ENCODE peak calls at places on chromosomes 1 and 21, in seven cellular contexts. D is keratinocyte, Q is fibroblast of lung, L is GM23248, V is PC-3, K is neural progenitor cell, Y is MM.1S. O is an unnamed sample.

GRCh38 chr1:43582162-43582566 is 51.5 kb downstream of the PTPRF start:
- DNase-seq in D (peak), Q (peak), L (peak), V (peak), K (peak), Y (no peak), O (no peak)

GRCh38 chr1:220249522-220249921 is 22.7 kb downstream of the RAB3GAP2 start:
- DNase-seq in D (no peak), Q (no peak), L (no peak), V (no peak), K (no peak), Y (no peak), O (no peak)

GRCh38 chr1:158037876-158038359 is 44.5 kb downstream of the KIRREL1 start:
- DNase-seq in D (no peak), Q (peak), L (peak), V (peak), K (no peak), Y (no peak), O (no peak)

GRCh38 chr1:244339776-244340175 is 111.9 kb downstream of the ADSS2 start:
- DNase-seq in D (no peak), Q (no peak), L (no peak), V (no peak), K (no peak), Y (no peak), O (no peak)

GRCh38 chr1:225928186-225929175 is 4.4 kb upstream of the PYCR2 start:
- DNase-seq in D (no peak), Q (no peak), L (no peak), V (no peak), K (no peak), Y (no peak), O (no peak)

GRCh38 chr1:53128401-53128800 is 14.0 kb downstream of the SLC1A7 start:
- DNase-seq in D (no peak), Q (no peak), L (no peak), V (no peak), K (no peak), Y (no peak), O (no peak)

GRCh38 chr1:204503122-204503912 is 8.7 kb upstream of the PIK3C2B start:
- DNase-seq in D (no peak), Q (peak), L (peak), V (peak), K (peak), Y (peak), O (peak)

GRCh38 chr1:239616686-239617085 is 230.3 kb downstream of the CHRM3 start:
- DNase-seq in D (no peak), Q (peak), L (no peak), V (peak), K (no peak), Y (no peak), O (no peak)

GRCh38 chr1:70528591-70529333 is 117.7 kb downstream of the CTH start:
- DNase-seq in D (no peak), Q (peak), L (peak), V (peak), K (peak), Y (peak), O (peak)

GRCh38 chr1:204213668-204214662 is at the start of gene GOLT1A:
- DNase-seq in D (peak), Q (peak), L (peak), V (peak), K (peak), Y (peak), O (no peak)

GRCh38 chr1:22398656-22399420 is 52.8 kb upstream of the ZBTB40 start:
- DNase-seq in D (no peak), Q (peak), L (no peak), V (no peak), K (no peak), Y (no peak), O (no peak)

GRCh38 chr1:109279615-109280278 is 3.2 kb downstream of the PSRC1 start:
- DNase-seq in D (no peak), Q (no peak), L (no peak), V (no peak), K (no peak), Y (no peak), O (no peak)

GRCh38 chr1:236018885-236019453 is 45.9 kb downstream of the NID1 start:
- DNase-seq in D (no peak), Q (no peak), L (peak), V (no peak), K (no peak), Y (no peak), O (no peak)

GRCh38 chr21:29115899-29116298 is 14.5 kb upstream of the MAP3K7CL start:
- DNase-seq in D (no peak), Q (peak), L (no peak), V (no peak), K (no peak), Y (no peak), O (peak)

GRCh38 chr1:161531986-161532875 is 7.9 kb downstream of the HSPA6 start:
- DNase-seq in D (no peak), Q (no peak), L (no peak), V (no peak), K (peak), Y (no peak), O (no peak)
- H3K4me2 ChIP-seq in D (no peak), Q (peak), L (peak), V (peak), K (peak), Y (no peak), O (peak)

GRCh38 chr1:228471762-228472398 is 15.3 kb upstream of the RNF187 start:
- DNase-seq in D (no peak), Q (no peak), L (peak), V (peak), K (peak), Y (peak), O (peak)
- H3K4me2 ChIP-seq in D (no peak), Q (no peak), L (no peak), V (no peak), K (no peak), Y (no peak), O (no peak)

GRCh38 chr21:46060596-46061061 is 37.3 kb upstream of the COL6A2 start:
- DNase-seq in D (no peak), Q (peak), L (peak), V (peak), K (no peak), Y (no peak), O (no peak)
- H3K4me2 ChIP-seq in D (no peak), Q (peak), L (peak), V (peak), K (no peak), Y (no peak), O (no peak)

GRCh38 chr21:31713115-31713514 is 18.8 kb downstream of the SCAF4 start:
- DNase-seq in D (no peak), Q (no peak), L (no peak), V (no peak), K (no peak), Y (no peak), O (no peak)
- H3K4me2 ChIP-seq in D (no peak), Q (no peak), L (peak), V (no peak), K (no peak), Y (no peak), O (no peak)

GRCh38 chr1:174165471-174166137 is 6.3 kb downstream of the RABGAP1L start:
- DNase-seq in D (no peak), Q (peak), L (peak), V (no peak), K (no peak), Y (no peak), O (no peak)

GRCh38 chr1:174169342-174169741 is 10.0 kb downstream of the RABGAP1L start:
- DNase-seq in D (no peak), Q (no peak), L (no peak), V (no peak), K (no peak), Y (no peak), O (no peak)

GRCh38 chr1:174171078-174171477 is 11.8 kb downstream of the RABGAP1L start:
- DNase-seq in D (no peak), Q (no peak), L (no peak), V (no peak), K (no peak), Y (no peak), O (no peak)

GRCh38 chr1:174166530-174167328 is 7.4 kb downstream of the RABGAP1L start:
- DNase-seq in D (no peak), Q (no peak), L (no peak), V (no peak), K (no peak), Y (peak), O (no peak)

GRCh38 chr1:174167404-174167803 is 8.1 kb downstream of the RABGAP1L start:
- DNase-seq in D (no peak), Q (no peak), L (no peak), V (no peak), K (no peak), Y (no peak), O (no peak)
- H3K4me2 ChIP-seq in D (no peak), Q (no peak), L (no peak), V (no peak), K (no peak), Y (peak), O (peak)

GRCh38 chr1:222897527-222898190 is 82.8 kb downstream of the DISP1 start:
- DNase-seq in D (no peak), Q (peak), L (peak), V (peak), K (no peak), Y (no peak), O (no peak)

GRCh38 chr1:222893255-222893654 is 78.4 kb downstream of the DISP1 start:
- DNase-seq in D (peak), Q (no peak), L (no peak), V (no peak), K (no peak), Y (no peak), O (no peak)

GRCh38 chr1:222898191-222898527 is 83.3 kb downstream of the DISP1 start:
- DNase-seq in D (no peak), Q (no peak), L (peak), V (no peak), K (no peak), Y (no peak), O (no peak)

GRCh38 chr1:222894331-222894730 is 79.5 kb downstream of the DISP1 start:
- DNase-seq in D (no peak), Q (no peak), L (no peak), V (no peak), K (no peak), Y (no peak), O (no peak)

GRCh38 chr1:222896630-222897526 is 82.0 kb downstream of the DISP1 start:
- DNase-seq in D (no peak), Q (peak), L (peak), V (peak), K (no peak), Y (no peak), O (no peak)
- H3K4me2 ChIP-seq in D (peak), Q (peak), L (peak), V (peak), K (no peak), Y (no peak), O (no peak)

GRCh38 chr1:84753516-84754375 is 63.5 kb upstream of the SSX2IP start:
- DNase-seq in D (no peak), Q (peak), L (peak), V (peak), K (peak), Y (peak), O (peak)

GRCh38 chr1:84756455-84757082 is 66.3 kb upstream of the SSX2IP start:
- DNase-seq in D (no peak), Q (peak), L (peak), V (no peak), K (peak), Y (no peak), O (no peak)

GRCh38 chr1:84757301-84757700 is 67.0 kb upstream of the SSX2IP start:
- DNase-seq in D (no peak), Q (no peak), L (no peak), V (peak), K (no peak), Y (no peak), O (no peak)

GRCh38 chr1:84755216-84755615 is 65.0 kb upstream of the SSX2IP start:
- DNase-seq in D (no peak), Q (no peak), L (no peak), V (no peak), K (no peak), Y (no peak), O (no peak)

DNA sequence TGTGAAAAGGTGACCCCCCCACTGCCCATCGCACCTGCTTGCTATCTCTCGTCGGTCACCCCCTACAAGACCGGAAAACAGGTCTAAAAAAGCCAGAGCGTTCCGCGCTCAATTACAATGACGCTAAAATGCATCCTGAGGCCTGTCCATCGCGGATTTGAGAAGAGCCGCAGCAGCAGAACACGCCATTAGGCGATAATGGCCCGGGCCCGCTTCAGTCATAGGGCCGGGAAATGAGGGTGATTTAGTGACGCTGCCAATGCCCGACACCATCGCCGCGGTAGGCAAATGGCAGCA is 64.1 kb upstream of the SSX2IP start:
- DNase-seq in D (no peak), Q (no peak), L (no peak), V (no peak), K (no peak), Y (no peak), O (no peak)
- H3K4me2 ChIP-seq in D (no peak), Q (no peak), L (no peak), V (no peak), K (no peak), Y (no peak), O (no peak)

GRCh38 chr1:210250998-210251679 is 18.5 kb downstream of the SERTAD4 start:
- DNase-seq in D (peak), Q (peak), L (peak), V (peak), K (peak), Y (peak), O (no peak)

GRCh38 chr1:210248341-210248740 is 15.7 kb downstream of the SERTAD4 start:
- DNase-seq in D (no peak), Q (peak), L (no peak), V (peak), K (no peak), Y (no peak), O (no peak)

GRCh38 chr1:210251680-210252490 is 19.3 kb downstream of the SERTAD4 start:
- DNase-seq in D (no peak), Q (no peak), L (no peak), V (no peak), K (peak), Y (no peak), O (no peak)

GRCh38 chr1:210252621-210253041 is 20.0 kb downstream of the SERTAD4 start:
- DNase-seq in D (no peak), Q (no peak), L (no peak), V (no peak), K (peak), Y (peak), O (no peak)

GRCh38 chr1:210250665-210250997 is 18.0 kb downstream of the SERTAD4 start:
- DNase-seq in D (no peak), Q (peak), L (no peak), V (peak), K (peak), Y (peak), O (no peak)
- H3K4me2 ChIP-seq in D (peak), Q (no peak), L (peak), V (peak), K (peak), Y (peak), O (no peak)

GRCh38 chr1:152970495-152970894 is at the start of gene SPRR4:
- DNase-seq in D (no peak), Q (no peak), L (no peak), V (no peak), K (no peak), Y (no peak), O (no peak)
- H3K4me2 ChIP-seq in D (no peak), Q (no peak), L (no peak), V (no peak), K (no peak), Y (no peak), O (no peak)

GRCh38 chr1:174841747-174842146 is 158.0 kb upstream of the CACYBP start:
- DNase-seq in D (no peak), Q (peak), L (no peak), V (no peak), K (no peak), Y (peak), O (no peak)

GRCh38 chr1:174837386-174837785 is 162.4 kb upstream of the CACYBP start:
- DNase-seq in D (no peak), Q (no peak), L (no peak), V (no peak), K (no peak), Y (no peak), O (no peak)

GRCh38 chr1:174836543-174836942 is 163.2 kb upstream of the CACYBP start:
- DNase-seq in D (no peak), Q (peak), L (peak), V (no peak), K (no peak), Y (no peak), O (no peak)

DNA sequence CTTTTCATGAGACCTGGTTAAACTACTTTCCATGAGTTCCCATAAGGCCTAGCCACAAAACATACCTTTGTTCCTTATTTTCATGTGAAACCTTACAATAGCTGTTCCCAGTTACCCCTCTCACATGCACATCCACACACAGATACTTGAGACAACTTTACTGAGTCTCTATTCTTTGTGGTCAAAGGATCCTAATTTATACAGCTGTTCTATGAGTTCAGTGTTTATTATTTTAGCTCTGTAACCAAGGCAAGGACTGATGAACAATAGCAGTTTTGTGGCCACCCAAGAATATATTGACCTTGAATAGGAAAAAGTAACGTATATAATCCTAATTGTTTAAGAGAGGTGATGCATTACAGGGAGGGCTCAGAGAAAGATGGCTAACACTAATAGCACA is 160.5 kb upstream of the CACYBP start:
- DNase-seq in D (no peak), Q (peak), L (no peak), V (no peak), K (no peak), Y (no peak), O (no peak)
- H3K4me2 ChIP-seq in D (no peak), Q (no peak), L (no peak), V (no peak), K (no peak), Y (no peak), O (no peak)